ENCODE peak calls at places on chromosomes 3 and 15, in ten cellular contexts. A is NCI-H345; D is GM23248; F is NAMALWA; L is foreskin keratinocyte; T is stimulated activated CD8-positive, alpha-beta memory T cell treated with anti-CD3 and anti-CD28 coated beads, Interleukin-15, amount 100 ng/mL, for 4 hours; S is caudate nucleus; Q is posterior cingulate gyrus; J is foreskin melanocyte; P is effector memory CD4-positive, alpha-beta T cell. C is an unnamed sample.

GRCh38 chr15:22735781-22736180 is 50.7 kb upstream of the NIPA1 start:
- DNase-seq in A (no peak), D (peak; percentile 37), F (no peak), L (no peak), T (no peak), S (no peak), Q (no peak), J (no peak), P (no peak), C (peak; percentile 27)

GRCh38 chr3:188284455-188285212 is 130.7 kb downstream of the LPP start:
- DNase-seq in A (no peak), D (peak; percentile 33), F (no peak), L (no peak), T (no peak), S (no peak), Q (no peak), J (no peak), P (no peak), C (no peak)

GRCh38 chr3:23710555-23710954 is 95.2 kb upstream of the UBE2E1 start:
- DNase-seq in A (no peak), D (no peak), F (no peak), L (no peak), T (no peak), S (no peak), Q (no peak), J (no peak), P (no peak), C (peak; percentile 9)

GRCh38 chr3:10981961-10982360 is 10.6 kb upstream of the SLC6A1 start:
- DNase-seq in A (no peak), D (peak; percentile 6), F (no peak), L (no peak), T (no peak), S (no peak), Q (no peak), J (no peak), P (no peak), C (no peak)

GRCh38 chr3:104133004-104133403 is 1233.7 kb upstream of the ALCAM start:
- DNase-seq in A (no peak), D (no peak), F (no peak), L (no peak), T (no peak), S (no peak), Q (no peak), J (no peak), P (no peak), C (no peak)

GRCh38 chr3:71251156-71251775 is 332.3 kb downstream of the FOXP1 start:
- DNase-seq in A (no peak), D (peak; percentile 80), F (no peak), L (peak; percentile 41), T (no peak), S (no peak), Q (no peak), J (no peak), P (no peak), C (no peak)

GRCh38 chr3:196968233-196969000 is at the start of gene PIGZ:
- DNase-seq in A (peak; percentile 56), D (peak; percentile 76), F (peak; percentile 34), L (no peak), T (no peak), S (no peak), Q (no peak), J (no peak), P (no peak), C (peak; percentile 52)

GRCh38 chr15:25172691-25173090 is 217.9 kb downstream of the SNRPN start:
- DNase-seq in A (no peak), D (no peak), F (no peak), L (no peak), T (no peak), S (no peak), Q (no peak), J (no peak), P (no peak), C (no peak)

GRCh38 chr3:71875461-71875947 is 90.6 kb upstream of the PROK2 start:
- DNase-seq in A (peak; percentile 75), D (peak; percentile 86), F (peak; percentile 76), L (peak; percentile 7), T (peak; percentile 54), S (peak; percentile 55), Q (peak; percentile 84), J (peak; percentile 63), P (peak; percentile 54), C (peak; percentile 46)

GRCh38 chr3:97823081-97823480 is 1.3 kb downstream of the CRYBG3 start:
- DNase-seq in A (no peak), D (peak; percentile 40), F (no peak), L (no peak), T (no peak), S (no peak), Q (no peak), J (no peak), P (no peak), C (no peak)

GRCh38 chr3:114848087-114848486 is 299.0 kb downstream of the ZBTB20 start:
- DNase-seq in A (no peak), D (no peak), F (no peak), L (no peak), T (no peak), S (peak; percentile 63), Q (peak; percentile 64), J (no peak), P (no peak), C (no peak)

GRCh38 chr15:29812384-29812694 is 9.9 kb downstream of the TJP1 start:
- DNase-seq in A (no peak), D (peak; percentile 76), F (no peak), L (peak; percentile 75), T (no peak), S (no peak), Q (no peak), J (no peak), P (no peak), C (peak; percentile 55)

GRCh38 chr3:194267744-194268658 is 83.1 kb downstream of the CPN2 start:
- DNase-seq in A (no peak), D (no peak), F (no peak), L (no peak), T (no peak), S (no peak), Q (no peak), J (no peak), P (no peak), C (no peak)

GRCh38 chr3:707041-707440 is 385.8 kb upstream of the CNTN6 start:
- DNase-seq in A (no peak), D (no peak), F (no peak), L (no peak), T (no peak), S (no peak), Q (no peak), J (peak; percentile 58), P (no peak), C (no peak)

GRCh38 chr3:126781889-126782491 is 78.0 kb downstream of the CHCHD6 start:
- DNase-seq in A (no peak), D (peak; percentile 88), F (no peak), L (peak; percentile 71), T (no peak), S (no peak), Q (no peak), J (peak; percentile 11), P (no peak), C (peak; percentile 78)

GRCh38 chr3:136343873-136344281 is 93.7 kb downstream of the PCCB start:
- DNase-seq in A (peak; percentile 35), D (peak; percentile 97), F (no peak), L (peak; percentile 71), T (no peak), S (no peak), Q (peak; percentile 34), J (peak; percentile 20), P (no peak), C (peak; percentile 81)

GRCh38 chr15:85582719-85583089 is 202.3 kb downstream of the AKAP13 start:
- DNase-seq in A (no peak), D (peak; percentile 66), F (peak; percentile 81), L (no peak), T (peak; percentile 41), S (no peak), Q (peak; percentile 28), J (no peak), P (peak; percentile 47), C (no peak)

GRCh38 chr3:141410408-141410807 is 42.1 kb downstream of the ZBTB38 start:
- DNase-seq in A (no peak), D (peak; percentile 75), F (no peak), L (no peak), T (no peak), S (no peak), Q (no peak), J (peak; percentile 32), P (no peak), C (peak; percentile 68)

GRCh38 chr3:114519415-114519814 is 225.6 kb downstream of the TIGIT start:
- DNase-seq in A (no peak), D (peak; percentile 81), F (peak; percentile 16), L (peak; percentile 59), T (no peak), S (no peak), Q (no peak), J (peak; percentile 24), P (no peak), C (peak; percentile 82)

GRCh38 chr3:48614044-48614443 is 4.6 kb upstream of the UQCRC1 start:
- DNase-seq in A (no peak), D (peak; percentile 85), F (no peak), L (no peak), T (no peak), S (no peak), Q (no peak), J (no peak), P (no peak), C (peak; percentile 85)

GRCh38 chr15:58241872-58242271 is 103.7 kb downstream of the AQP9 start:
- DNase-seq in A (peak; percentile 66), D (no peak), F (no peak), L (no peak), T (no peak), S (no peak), Q (no peak), J (no peak), P (no peak), C (no peak)

GRCh38 chr15:45855210-45855906 is 220.5 kb downstream of the SQOR start:
- DNase-seq in A (no peak), D (no peak), F (no peak), L (no peak), T (no peak), S (no peak), Q (no peak), J (no peak), P (no peak), C (no peak)

C was measured in fibroblast of gingiva.